ENCODE peak calls at places on chromosomes 3 and 15, in six cellular contexts. Y, K, N, T, O and D are unnamed samples.

GRCh38 chr3:39292961-39293360 is 13.1 kb upstream of the CX3CR1 start:
- DNase-seq in Y (no peak), K (no peak), N (no peak), T (no peak), O (no peak), D (no peak)

GRCh38 chr3:13064469-13064868 is 8.8 kb downstream of the IQSEC1 start:
- DNase-seq in Y (no peak), K (no peak), N (no peak), T (no peak), O (no peak), D (no peak)

GRCh38 chr3:53243165-53243564 is 12.7 kb downstream of the TKT start:
- DNase-seq in Y (no peak), K (no peak), N (no peak), T (no peak), O (no peak), D (no peak)

GRCh38 chr3:37456270-37456708 is 281.9 kb upstream of the LRRFIP2 start:
- DNase-seq in Y (no peak), K (no peak), N (no peak), T (no peak), O (no peak), D (no peak)

GRCh38 chr3:13884851-13885703 is 5.2 kb upstream of the WNT7A start:
- DNase-seq in Y (no peak), K (peak; percentile 36), N (peak; percentile 78), T (peak; percentile 56), O (peak; percentile 82), D (no peak)

GRCh38 chr3:49428697-49429100 is 425 bp downstream of the NICN1 start:
- DNase-seq in Y (no peak), K (no peak), N (no peak), T (no peak), O (no peak), D (no peak)

GRCh38 chr3:77038468-77038927 is 1.4 kb upstream of the ROBO2 start:
- DNase-seq in Y (no peak), K (peak; percentile 68), N (peak; percentile 52), T (no peak), O (peak; percentile 72), D (peak; percentile 76)

GRCh38 chr3:107430214-107431047 is 53.2 kb downstream of the CCDC54 start:
- DNase-seq in Y (no peak), K (no peak), N (no peak), T (no peak), O (no peak), D (no peak)

GRCh38 chr3:88180398-88180999 is 30.7 kb downstream of the C3orf38 start:
- DNase-seq in Y (peak; percentile 27), K (no peak), N (peak; percentile 16), T (peak; percentile 10), O (no peak), D (no peak)

GRCh38 chr3:101829878-101830277 is 19.4 kb upstream of the NFKBIZ start:
- DNase-seq in Y (no peak), K (no peak), N (no peak), T (no peak), O (no peak), D (no peak)

GRCh38 chr3:161800985-161801559 is 304.5 kb downstream of the OTOL1 start:
- DNase-seq in Y (peak; percentile 8), K (peak; percentile 1), N (no peak), T (no peak), O (no peak), D (peak; percentile 20)

GRCh38 chr15:48336940-48337339 is 5.7 kb downstream of the DUT start:
- DNase-seq in Y (no peak), K (peak; percentile 36), N (peak; percentile 42), T (peak; percentile 8), O (no peak), D (no peak)

GRCh38 chr3:5090197-5090596 is 31.9 kb upstream of the ARL8B start:
- DNase-seq in Y (no peak), K (no peak), N (no peak), T (no peak), O (no peak), D (no peak)

GRCh38 chr3:5358911-5359310 is 171.4 kb downstream of the EDEM1 start:
- DNase-seq in Y (no peak), K (no peak), N (no peak), T (no peak), O (no peak), D (no peak)

GRCh38 chr15:39874890-39875549 is 45.0 kb downstream of the GPR176 start:
- DNase-seq in Y (no peak), K (peak; percentile 17), N (no peak), T (peak; percentile 24), O (no peak), D (no peak)

GRCh38 chr15:52094811-52095584 is 17.6 kb downstream of the BCL2L10 start:
- DNase-seq in Y (no peak), K (no peak), N (no peak), T (no peak), O (no peak), D (no peak)

GRCh38 chr3:42730706-42731420 is 28.3 kb upstream of the HHATL start:
- DNase-seq in Y (no peak), K (no peak), N (no peak), T (no peak), O (peak; percentile 33), D (no peak)

GRCh38 chr3:194046995-194047681 is 88.8 kb upstream of the HES1 start:
- DNase-seq in Y (no peak), K (no peak), N (no peak), T (no peak), O (no peak), D (no peak)

GRCh38 chr15:55555089-55555488 is 33.1 kb downstream of the PYGO1 start:
- DNase-seq in Y (no peak), K (no peak), N (no peak), T (no peak), O (no peak), D (no peak)

GRCh38 chr15:36632196-36632595 is 52.8 kb downstream of the CDIN1 start:
- DNase-seq in Y (no peak), K (no peak), N (no peak), T (peak; percentile 54), O (no peak), D (no peak)

GRCh38 chr3:33315826-33316225 is 38.6 kb downstream of the FBXL2 start:
- DNase-seq in Y (no peak), K (peak; percentile 38), N (no peak), T (peak; percentile 45), O (no peak), D (no peak)

GRCh38 chr3:33313331-33313730 is 36.1 kb downstream of the FBXL2 start:
- DNase-seq in Y (no peak), K (no peak), N (no peak), T (no peak), O (no peak), D (no peak)

GRCh38 chr3:33317963-33318708 is 40.9 kb downstream of the FBXL2 start:
- DNase-seq in Y (no peak), K (peak; percentile 18), N (no peak), T (no peak), O (no peak), D (no peak)

GRCh38 chr3:33314993-33315392 is 37.8 kb downstream of the FBXL2 start:
- DNase-seq in Y (no peak), K (no peak), N (no peak), T (no peak), O (no peak), D (no peak)

DNA sequence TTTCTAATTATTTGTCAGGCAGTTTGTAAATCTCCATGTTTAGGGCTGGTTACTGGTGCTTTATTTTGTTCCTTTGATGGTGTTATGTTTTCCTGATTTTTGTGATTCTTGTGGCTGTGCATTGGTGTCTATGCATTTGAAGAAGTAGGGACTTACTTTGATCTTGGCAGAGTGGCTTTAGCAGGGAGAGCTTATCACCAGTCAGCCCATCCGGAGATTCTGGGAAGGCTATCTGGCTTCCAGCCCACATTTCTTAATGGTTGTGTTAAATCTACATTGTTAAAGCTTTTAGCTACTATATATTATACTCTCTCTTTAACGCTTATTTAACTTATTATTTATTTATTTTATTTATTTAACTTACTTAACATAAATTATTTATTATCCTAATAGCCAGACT is 35.1 kb downstream of the FBXL2 start:
- DNase-seq in Y (no peak), K (no peak), N (no peak), T (no peak), O (no peak), D (no peak)
- H3K4me1 ChIP-seq in Y (no peaks in the 10 kb centered on the region), K (peaks cover 27% of the 10 kb centered on the region), N (no peaks in the 10 kb centered on the region), T (peaks cover 14% of the 10 kb centered on the region), O (no peaks in the 10 kb centered on the region), D (no peaks in the 10 kb centered on the region)

DNA sequence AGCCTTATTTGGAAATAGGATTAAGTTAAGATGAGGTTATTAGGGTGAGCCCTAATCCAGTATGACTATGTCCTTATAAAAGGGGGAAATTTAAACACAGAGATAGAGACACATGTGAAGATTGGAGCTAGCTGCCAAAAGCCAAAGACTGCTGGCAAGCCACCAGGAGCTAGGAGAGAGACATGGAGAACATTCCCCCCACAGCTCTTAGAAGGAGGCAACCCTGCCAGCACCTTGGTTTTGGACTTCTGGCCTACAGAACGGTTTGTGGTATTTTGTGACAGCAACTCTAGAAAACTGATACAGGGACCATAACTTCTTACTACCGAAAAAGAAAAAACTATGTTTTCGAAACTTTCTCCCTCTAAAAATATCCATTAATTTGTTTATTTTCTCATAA is 245.3 kb upstream of the RARB start:
- DNase-seq in Y (no peak), K (no peak), N (no peak), T (no peak), O (no peak), D (no peak)
- TF ChIP-seq YY1 in Y (no peak), K (no peak), N (no peak), T (no peak), O (no peak), D (no peak)

GRCh38 chr3:70245746-70246525 is 66.5 kb downstream of the MDFIC2 start:
- DNase-seq in Y (no peak), K (no peak), N (no peak), T (no peak), O (no peak), D (no peak)

GRCh38 chr3:70247955-70248354 is 64.5 kb downstream of the MDFIC2 start:
- DNase-seq in Y (no peak), K (no peak), N (no peak), T (no peak), O (no peak), D (no peak)

GRCh38 chr3:70248856-70249255 is 63.6 kb downstream of the MDFIC2 start:
- DNase-seq in Y (no peak), K (no peak), N (no peak), T (no peak), O (no peak), D (no peak)

GRCh38 chr3:70250451-70250850 is 62.0 kb downstream of the MDFIC2 start:
- DNase-seq in Y (no peak), K (no peak), N (no peak), T (no peak), O (no peak), D (no peak)

DNA sequence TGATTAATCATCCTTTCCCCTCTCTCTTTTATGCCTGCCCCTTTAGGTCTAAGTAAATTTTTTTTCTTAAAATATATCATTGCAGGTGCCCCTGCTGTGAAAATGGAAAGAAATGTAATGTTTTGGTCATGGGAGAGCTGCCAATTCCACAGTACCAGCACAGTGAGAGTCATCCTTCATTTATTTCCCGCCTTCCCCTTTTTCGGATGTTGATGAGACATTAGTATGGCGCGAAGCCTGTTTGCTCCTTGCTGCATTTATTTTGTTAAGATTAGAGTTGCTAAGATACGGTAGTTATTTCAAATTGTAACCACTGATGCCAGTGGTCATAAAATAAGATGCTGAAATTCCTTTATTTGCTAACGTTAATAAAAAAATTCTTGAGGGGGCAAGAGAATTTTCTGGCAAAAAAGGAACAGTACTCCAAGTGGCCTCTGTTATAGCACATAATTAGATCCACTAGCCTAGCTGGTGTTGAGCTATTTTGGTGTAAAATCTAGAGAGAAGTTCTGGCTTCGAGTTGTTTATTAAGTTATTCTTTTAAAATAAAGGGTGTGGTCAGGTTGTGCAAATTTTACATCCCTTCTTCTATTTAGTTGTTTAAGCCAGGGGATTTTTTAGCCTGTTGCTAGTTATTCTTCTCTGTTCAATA is 62.8 kb downstream of the MDFIC2 start:
- DNase-seq in Y (no peak), K (no peak), N (no peak), T (no peak), O (no peak), D (no peak)
- TF ChIP-seq ZNF274 in Y (no peak), K (no peak), N (no peak), T (no peak), O (no peak), D (no peak)

GRCh38 chr3:174168026-174168425 is 691.1 kb upstream of the NAALADL2 start:
- DNase-seq in Y (no peak), K (no peak), N (no peak), T (no peak), O (no peak), D (no peak)
- H3K4me1 ChIP-seq in Y (no peaks in the 10 kb centered on the region), K (no peaks in the 10 kb centered on the region), N (no peaks in the 10 kb centered on the region), T (no peaks in the 10 kb centered on the region), O (no peaks in the 10 kb centered on the region), D (no peaks in the 10 kb centered on the region)